ENCODE peak calls at places on chromosomes 4 and X, in six cellular contexts. One of them, this sample, is unnamed. For H3K4me1, the result is how much of the 10 kb centered on the place peaks cover.

GRCh38 chrX:133569217-133569616 is 153.9 kb upstream of the GPC4 start:
- DNase-seq in left lung: no peak
- DNase-seq in CD8-positive, alpha-beta memory T cell: no peak
- DNase-seq in IMR-90: no peak
- DNase-seq in body of pancreas: no peak
- DNase-seq in right lobe of liver: no peak
- DNase-seq in this sample: no peak

GRCh38 chr4:30839583-30840520 is 119.7 kb downstream of the PCDH7 start:
- DNase-seq in left lung: no peak
- DNase-seq in CD8-positive, alpha-beta memory T cell: no peak
- DNase-seq in IMR-90: peak
- DNase-seq in body of pancreas: no peak
- DNase-seq in right lobe of liver: no peak
- DNase-seq in this sample: no peak

GRCh38 chrX:101656817-101657216 is 2.8 kb downstream of the ARMCX2 start:
- DNase-seq in left lung: no peak
- DNase-seq in CD8-positive, alpha-beta memory T cell: no peak
- DNase-seq in IMR-90: no peak
- DNase-seq in body of pancreas: no peak
- DNase-seq in right lobe of liver: no peak
- DNase-seq in this sample: no peak

GRCh38 chr4:27716693-27717505 is 856.3 kb downstream of the STIM2 start:
- DNase-seq in left lung: no peak
- DNase-seq in CD8-positive, alpha-beta memory T cell: no peak
- DNase-seq in IMR-90: no peak
- DNase-seq in body of pancreas: no peak
- DNase-seq in right lobe of liver: no peak
- DNase-seq in this sample: no peak

GRCh38 chr4:1721666-1722550 is 587 bp downstream of the TACC3 start:
- DNase-seq in left lung: no peak
- DNase-seq in CD8-positive, alpha-beta memory T cell: no peak
- DNase-seq in IMR-90: no peak
- DNase-seq in body of pancreas: no peak
- DNase-seq in right lobe of liver: peak
- DNase-seq in this sample: no peak

GRCh38 chr4:38788327-38788726 is 5.5 kb upstream of the TLR10 start:
- DNase-seq in left lung: no peak
- DNase-seq in CD8-positive, alpha-beta memory T cell: no peak
- DNase-seq in IMR-90: peak
- DNase-seq in body of pancreas: no peak
- DNase-seq in right lobe of liver: no peak
- DNase-seq in this sample: no peak

GRCh38 chrX:100975212-100975611 is 5.7 kb downstream of the ARL13A start:
- DNase-seq in left lung: no peak
- DNase-seq in CD8-positive, alpha-beta memory T cell: no peak
- DNase-seq in IMR-90: peak
- DNase-seq in body of pancreas: no peak
- DNase-seq in right lobe of liver: no peak
- DNase-seq in this sample: no peak

GRCh38 chrX:107451754-107452153 is 2.3 kb downstream of the FRMPD3 start:
- DNase-seq in left lung: no peak
- DNase-seq in CD8-positive, alpha-beta memory T cell: peak
- DNase-seq in IMR-90: no peak
- DNase-seq in body of pancreas: no peak
- DNase-seq in right lobe of liver: no peak
- DNase-seq in this sample: no peak

GRCh38 chr4:2875556-2875955 is 31.9 kb downstream of the ADD1 start:
- DNase-seq in left lung: no peak
- DNase-seq in CD8-positive, alpha-beta memory T cell: no peak
- DNase-seq in IMR-90: no peak
- DNase-seq in body of pancreas: no peak
- DNase-seq in right lobe of liver: no peak
- DNase-seq in this sample: no peak

GRCh38 chr4:40586729-40587128 is 42.9 kb downstream of the RBM47 start:
- DNase-seq in left lung: peak
- DNase-seq in CD8-positive, alpha-beta memory T cell: no peak
- DNase-seq in IMR-90: no peak
- DNase-seq in body of pancreas: peak
- DNase-seq in right lobe of liver: no peak
- DNase-seq in this sample: no peak

GRCh38 chr4:2301806-2302205 is 39.9 kb upstream of the MXD4 start:
- DNase-seq in left lung: no peak
- DNase-seq in CD8-positive, alpha-beta memory T cell: no peak
- DNase-seq in IMR-90: no peak
- DNase-seq in body of pancreas: no peak
- DNase-seq in right lobe of liver: no peak
- DNase-seq in this sample: no peak

GRCh38 chrX:2712890-2713860 is 22.1 kb downstream of the CD99 start:
- DNase-seq in left lung: no peak
- DNase-seq in CD8-positive, alpha-beta memory T cell: no peak
- DNase-seq in IMR-90: no peak
- DNase-seq in body of pancreas: no peak
- DNase-seq in right lobe of liver: no peak
- DNase-seq in this sample: no peak

GRCh38 chrX:107686792-107687191 is 58.5 kb downstream of the PRPS1 start:
- DNase-seq in left lung: no peak
- DNase-seq in CD8-positive, alpha-beta memory T cell: no peak
- DNase-seq in IMR-90: peak
- DNase-seq in body of pancreas: no peak
- DNase-seq in right lobe of liver: no peak
- DNase-seq in this sample: no peak

GRCh38 chr4:72006576-72006975 is 25.2 kb upstream of the NPFFR2 start:
- DNase-seq in left lung: no peak
- DNase-seq in CD8-positive, alpha-beta memory T cell: no peak
- DNase-seq in IMR-90: peak
- DNase-seq in body of pancreas: no peak
- DNase-seq in right lobe of liver: no peak
- DNase-seq in this sample: no peak

GRCh38 chrX:15911729-15912550 is 57.3 kb upstream of the AP1S2 start:
- DNase-seq in left lung: no peak
- DNase-seq in CD8-positive, alpha-beta memory T cell: no peak
- DNase-seq in IMR-90: no peak
- DNase-seq in body of pancreas: peak
- DNase-seq in right lobe of liver: no peak
- DNase-seq in this sample: no peak
- H3K4me1 ChIP-seq in left lung: under half
- H3K4me1 ChIP-seq in CD8-positive, alpha-beta memory T cell: under half
- H3K4me1 ChIP-seq in IMR-90: under half
- H3K4me1 ChIP-seq in body of pancreas: under half
- H3K4me1 ChIP-seq in right lobe of liver: under half
- H3K4me1 ChIP-seq in this sample: under half

DNA sequence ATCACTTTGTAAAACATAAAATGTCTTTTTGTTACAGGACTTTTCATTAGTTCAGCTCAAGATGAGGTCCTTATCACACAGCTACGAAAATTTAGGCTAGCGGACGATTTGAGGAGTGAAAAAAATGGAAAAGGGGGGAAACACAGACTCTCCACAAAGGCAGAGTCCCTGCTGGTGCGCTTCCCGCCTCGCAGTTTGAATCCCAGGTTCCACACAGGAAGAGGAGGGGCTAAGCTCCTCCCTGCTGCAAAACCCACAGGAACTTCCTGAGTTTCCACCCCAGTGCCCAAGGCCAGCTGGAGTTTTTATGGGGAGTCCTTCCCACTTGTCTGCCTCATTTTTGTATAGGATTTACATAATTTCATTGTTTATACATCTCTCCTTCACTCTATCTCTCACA is 11.2 kb downstream of the ADAM29 start:
- DNase-seq in left lung: no peak
- DNase-seq in CD8-positive, alpha-beta memory T cell: no peak
- DNase-seq in IMR-90: no peak
- DNase-seq in body of pancreas: no peak
- DNase-seq in right lobe of liver: no peak
- DNase-seq in this sample: no peak
- H3K4me1 ChIP-seq in left lung: under half
- H3K4me1 ChIP-seq in CD8-positive, alpha-beta memory T cell: under half
- H3K4me1 ChIP-seq in IMR-90: under half
- H3K4me1 ChIP-seq in body of pancreas: under half
- H3K4me1 ChIP-seq in right lobe of liver: under half
- H3K4me1 ChIP-seq in this sample: under half

GRCh38 chrX:147226801-147227200 is 412.3 kb upstream of the CXorf51A start:
- DNase-seq in left lung: no peak
- DNase-seq in CD8-positive, alpha-beta memory T cell: no peak
- DNase-seq in IMR-90: no peak
- DNase-seq in body of pancreas: no peak
- DNase-seq in right lobe of liver: no peak
- DNase-seq in this sample: no peak

GRCh38 chrX:147228153-147228552 is 413.6 kb upstream of the CXorf51A start:
- DNase-seq in left lung: no peak
- DNase-seq in CD8-positive, alpha-beta memory T cell: no peak
- DNase-seq in IMR-90: no peak
- DNase-seq in body of pancreas: no peak
- DNase-seq in right lobe of liver: no peak
- DNase-seq in this sample: no peak
- H3K4me1 ChIP-seq in left lung: under half
- H3K4me1 ChIP-seq in CD8-positive, alpha-beta memory T cell: under half
- H3K4me1 ChIP-seq in IMR-90: under half
- H3K4me1 ChIP-seq in body of pancreas: under half
- H3K4me1 ChIP-seq in right lobe of liver: under half
- H3K4me1 ChIP-seq in this sample: under half

DNA sequence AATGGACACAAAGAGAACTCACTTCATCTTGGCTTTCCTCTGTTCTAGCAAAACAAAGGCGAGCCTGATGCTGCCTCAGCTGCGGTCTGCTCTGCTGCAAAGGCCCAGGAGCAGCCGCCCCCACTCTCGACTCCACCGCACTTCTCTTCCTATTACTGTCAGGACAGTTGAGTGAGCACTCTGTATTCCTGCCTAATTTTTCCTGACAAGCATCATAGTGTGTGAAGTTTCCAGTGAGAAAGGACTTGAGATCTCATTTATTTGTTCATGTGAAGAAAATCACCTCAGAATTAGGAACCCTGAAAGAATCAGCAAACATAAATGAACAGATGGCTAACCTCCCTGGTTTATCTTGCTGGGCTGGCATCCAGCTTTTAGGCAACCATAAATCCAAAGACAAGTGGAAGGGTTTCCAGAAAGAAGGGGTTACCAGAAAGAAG is 15.6 kb downstream of the SCARB2 start:
- DNase-seq in left lung: peak
- DNase-seq in CD8-positive, alpha-beta memory T cell: no peak
- DNase-seq in IMR-90: peak
- DNase-seq in body of pancreas: peak
- DNase-seq in right lobe of liver: no peak
- DNase-seq in this sample: no peak
- H3K4me1 ChIP-seq in left lung: half or more
- H3K4me1 ChIP-seq in CD8-positive, alpha-beta memory T cell: under half
- H3K4me1 ChIP-seq in IMR-90: under half
- H3K4me1 ChIP-seq in body of pancreas: half or more
- H3K4me1 ChIP-seq in right lobe of liver: under half
- H3K4me1 ChIP-seq in this sample: under half

DNA sequence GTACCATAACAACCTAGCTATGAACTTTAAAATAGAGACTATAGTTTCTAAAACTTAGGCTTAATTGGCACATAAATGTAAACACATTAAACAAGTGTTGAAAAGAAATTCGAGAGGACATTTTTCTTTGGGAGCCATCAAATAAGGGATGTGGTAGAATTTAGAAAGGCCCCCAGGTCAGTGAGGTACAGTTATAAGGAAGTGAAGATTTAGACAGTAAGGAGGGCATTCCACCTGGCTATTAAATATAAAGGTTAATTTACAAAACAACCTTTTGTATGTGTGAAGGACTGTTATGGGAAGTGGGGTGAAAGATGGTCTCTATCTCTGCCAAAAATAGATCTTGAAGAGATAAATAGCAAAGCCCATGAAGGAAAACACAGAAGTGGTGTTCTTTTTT is 83.9 kb downstream of the AFF1 start:
- DNase-seq in left lung: no peak
- DNase-seq in CD8-positive, alpha-beta memory T cell: no peak
- DNase-seq in IMR-90: no peak
- DNase-seq in body of pancreas: no peak
- DNase-seq in right lobe of liver: no peak
- DNase-seq in this sample: no peak
- H3K4me1 ChIP-seq in left lung: under half
- H3K4me1 ChIP-seq in CD8-positive, alpha-beta memory T cell: under half
- H3K4me1 ChIP-seq in IMR-90: under half
- H3K4me1 ChIP-seq in body of pancreas: half or more
- H3K4me1 ChIP-seq in right lobe of liver: under half
- H3K4me1 ChIP-seq in this sample: half or more

GRCh38 chr4:87069037-87069742 is 134.4 kb downstream of the AFF1 start:
- DNase-seq in left lung: no peak
- DNase-seq in CD8-positive, alpha-beta memory T cell: no peak
- DNase-seq in IMR-90: no peak
- DNase-seq in body of pancreas: no peak
- DNase-seq in right lobe of liver: no peak
- DNase-seq in this sample: no peak
- H3K4me1 ChIP-seq in left lung: under half
- H3K4me1 ChIP-seq in CD8-positive, alpha-beta memory T cell: under half
- H3K4me1 ChIP-seq in IMR-90: under half
- H3K4me1 ChIP-seq in body of pancreas: under half
- H3K4me1 ChIP-seq in right lobe of liver: under half
- H3K4me1 ChIP-seq in this sample: under half

GRCh38 chr4:94350095-94350494 is 7.5 kb upstream of the HPGDS start:
- DNase-seq in left lung: no peak
- DNase-seq in CD8-positive, alpha-beta memory T cell: no peak
- DNase-seq in IMR-90: no peak
- DNase-seq in body of pancreas: no peak
- DNase-seq in right lobe of liver: no peak
- DNase-seq in this sample: no peak
- H3K4me1 ChIP-seq in left lung: under half
- H3K4me1 ChIP-seq in CD8-positive, alpha-beta memory T cell: under half
- H3K4me1 ChIP-seq in IMR-90: under half
- H3K4me1 ChIP-seq in body of pancreas: under half
- H3K4me1 ChIP-seq in right lobe of liver: under half
- H3K4me1 ChIP-seq in this sample: under half

GRCh38 chr4:8438743-8439142 is 1.8 kb downstream of the ACOX3 start:
- DNase-seq in left lung: no peak
- DNase-seq in CD8-positive, alpha-beta memory T cell: no peak
- DNase-seq in IMR-90: no peak
- DNase-seq in body of pancreas: peak
- DNase-seq in right lobe of liver: no peak
- DNase-seq in this sample: no peak
- H3K4me1 ChIP-seq in left lung: under half
- H3K4me1 ChIP-seq in CD8-positive, alpha-beta memory T cell: under half
- H3K4me1 ChIP-seq in IMR-90: under half
- H3K4me1 ChIP-seq in body of pancreas: half or more
- H3K4me1 ChIP-seq in right lobe of liver: under half
- H3K4me1 ChIP-seq in this sample: half or more